ENCODE peak calls at places on chromosomes 5 and 9, in five cellular contexts. L is lung, P is hepatocyte, J is pancreas, D is left ventricle myocardium inferior. V is an unnamed sample. For H3K4me1, the result is how much of the 10 kb centered on the place peaks cover.

GRCh38 chr5:89917112-89917511 is 492.4 kb downstream of the CETN3 start:
- DNase-seq in D (no peak), L (no peak), P (no peak), J (no peak), V (no peak)

GRCh38 chr5:77376624-77377023 is 115.5 kb downstream of the WDR41 start:
- DNase-seq in P (no peak), L (no peak), J (no peak), D (no peak), V (no peak)

GRCh38 chr5:173807150-173807784 is 80.9 kb upstream of the CPEB4 start:
- DNase-seq in J (no peak), D (no peak), L (no peak), P (peak), V (no peak)

GRCh38 chr5:108727639-108728565 is 19.8 kb upstream of the FER start:
- DNase-seq in L (peak), J (peak), D (peak), P (peak), V (peak)

GRCh38 chr5:159669559-159669958 is 246.7 kb upstream of the ADRA1B start:
- DNase-seq in L (no peak), P (no peak), J (no peak), D (no peak), V (no peak)

GRCh38 chr5:14105717-14106435 is 37.3 kb upstream of the TRIO start:
- DNase-seq in D (no peak), J (no peak), P (peak), L (no peak), V (no peak)

GRCh38 chr5:105735704-105736103 is 1935.0 kb downstream of the EFNA5 start:
- DNase-seq in D (no peak), L (no peak), P (no peak), J (no peak), V (no peak)

GRCh38 chr5:159605585-159605984 is 275.3 kb upstream of the IL12B start:
- DNase-seq in D (peak), L (peak), P (no peak), J (no peak), V (no peak)

GRCh38 chr9:13586726-13587392 is 307.4 kb upstream of the MPDZ start:
- DNase-seq in D (no peak), P (peak), L (no peak), J (no peak), V (no peak)

GRCh38 chr9:137580209-137580957 is 1.7 kb upstream of the DPH7 start:
- DNase-seq in J (no peak), D (no peak), L (no peak), P (no peak), V (no peak)

GRCh38 chr9:69877852-69878507 is 57.4 kb downstream of the CFAP95 start:
- DNase-seq in L (no peak), J (no peak), D (no peak), P (peak), V (no peak)

GRCh38 chr5:125200842-125201373 is 454.5 kb upstream of the ZNF608 start:
- DNase-seq in P (no peak), L (no peak), D (no peak), J (no peak), V (no peak)

GRCh38 chr5:43874772-43875171 is 271.8 kb downstream of the NNT start:
- DNase-seq in L (no peak), P (peak), J (no peak), D (no peak), V (no peak)

GRCh38 chr5:149528661-149529060 is 22.6 kb downstream of the CSNK1A1 start:
- DNase-seq in P (no peak), J (no peak), D (no peak), L (no peak), V (no peak)

GRCh38 chr9:1982074-1982473 is 33.1 kb upstream of the SMARCA2 start:
- DNase-seq in P (no peak), D (no peak), J (no peak), L (no peak), V (no peak)

GRCh38 chr9:129572517-129572916 is 48.4 kb downstream of the C9orf50 start:
- DNase-seq in J (no peak), P (no peak), D (no peak), L (no peak), V (no peak)

GRCh38 chr5:57805170-57805569 is 322.6 kb upstream of the ACTBL2 start:
- DNase-seq in L (no peak), P (no peak), J (no peak), D (no peak), V (no peak)

GRCh38 chr5:73278693-73279092 is 105.7 kb downstream of the TMEM174 start:
- DNase-seq in J (peak), L (peak), D (no peak), P (no peak), V (no peak)

GRCh38 chr5:176536132-176536901 is 885 bp downstream of the RNF44 start:
- DNase-seq in D (peak), L (peak), P (peak), J (peak), V (peak)

GRCh38 chr5:95760291-95761191 is 29.4 kb downstream of the RHOBTB3 start:
- DNase-seq in P (peak), J (no peak), L (no peak), D (no peak), V (no peak)

GRCh38 chr5:6396836-6397535 is 18.6 kb upstream of the MED10 start:
- DNase-seq in J (no peak), L (no peak), D (no peak), P (no peak), V (no peak)

GRCh38 chr5:63401434-63402046 is 560.7 kb downstream of the HTR1A start:
- DNase-seq in D (peak), L (peak), P (peak), J (peak), V (peak)

GRCh38 chr5:145811834-145812625 is 23.1 kb downstream of the PRELID2 start:
- DNase-seq in D (no peak), P (peak), J (no peak), L (no peak), V (no peak)

GRCh38 chr9:85892406-85892805 is 48.5 kb upstream of the NAA35 start:
- DNase-seq in D (no peak), L (no peak), P (no peak), J (no peak), V (no peak)

GRCh38 chr9:107127608-107128007 is 155.5 kb upstream of the RAD23B start:
- DNase-seq in P (no peak), D (no peak), J (no peak), L (no peak), V (no peak)

GRCh38 chr5:78133423-78133822 is 161.1 kb downstream of the AP3B1 start:
- DNase-seq in D (no peak), L (no peak), J (no peak), P (no peak), V (no peak)

GRCh38 chr9:126304946-126305370 is 21.7 kb upstream of the MVB12B start:
- DNase-seq in J (no peak), P (no peak), L (no peak), D (no peak), V (no peak)

GRCh38 chr9:109467936-109468335 is 30.2 kb downstream of the PTPN3 start:
- DNase-seq in L (no peak), P (no peak), J (no peak), D (no peak), V (no peak)

GRCh38 chr9:94210616-94211603 is 48.2 kb upstream of the ZNF169 start:
- DNase-seq in D (no peak), J (no peak), L (no peak), P (no peak), V (no peak)

GRCh38 chr5:75511435-75512382 is at the start of the genes CERT1 and POLK:
- DNase-seq in D (peak), L (peak), P (peak), J (peak), V (peak)

GRCh38 chr5:69449511-69449910 is 34.6 kb downstream of the MARVELD2 start:
- DNase-seq in L (no peak), D (no peak), J (no peak), P (no peak), V (no peak)

GRCh38 chr9:126429190-126429589 is 102.6 kb downstream of the MVB12B start:
- DNase-seq in D (no peak), J (no peak), P (no peak), L (no peak), V (no peak)

DNA sequence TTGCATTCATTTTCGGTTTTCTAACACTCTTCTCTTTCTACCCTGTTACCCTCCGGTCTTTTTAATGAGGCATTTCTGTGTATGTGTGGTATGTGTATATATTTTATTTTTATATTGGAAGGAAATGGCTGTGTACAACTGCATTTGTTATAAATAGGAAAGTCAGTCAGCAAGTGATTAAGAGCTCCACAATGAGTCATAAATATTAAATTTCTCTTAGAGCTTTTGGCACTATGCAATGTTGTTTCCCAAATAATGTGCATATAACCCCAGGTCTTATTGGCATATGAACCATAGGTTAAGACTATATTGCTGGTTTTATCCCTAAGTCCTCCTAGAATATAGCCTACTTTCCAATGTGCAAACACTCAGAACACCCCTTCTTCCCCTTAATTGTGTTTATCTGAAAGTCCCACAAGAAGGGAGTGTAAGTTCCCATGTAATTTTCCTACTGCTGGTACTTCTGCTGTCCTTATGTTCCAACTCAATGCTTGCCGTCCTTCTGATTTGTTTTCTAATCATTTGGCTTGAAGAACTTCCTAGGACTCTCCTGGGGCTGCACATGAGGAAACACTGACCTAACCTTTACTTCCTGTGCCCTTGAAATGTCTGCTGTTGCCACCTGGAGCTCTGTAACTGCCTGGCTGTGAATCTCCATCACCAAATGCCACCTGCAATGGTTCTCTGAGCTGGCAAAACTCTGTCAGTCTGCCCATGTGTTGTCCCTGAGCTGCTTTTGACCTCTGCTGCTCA is 65.5 kb upstream of the PCSK5 start:
- DNase-seq in P (no peak), D (no peak), L (no peak), J (no peak), V (no peak)
- H3K4me1 ChIP-seq in P (under half), D (under half), L (under half), J (under half), V (under half)

GRCh38 chr5:39072915-39073758 is 1.1 kb downstream of the RICTOR start:
- DNase-seq in P (peak), D (peak), J (peak), L (peak), V (peak)

GRCh38 chr5:39076757-39077475 is 2.7 kb upstream of the RICTOR start:
- DNase-seq in D (no peak), P (no peak), L (no peak), J (no peak), V (no peak)

GRCh38 chr5:39076101-39076756 is 2.0 kb upstream of the RICTOR start:
- DNase-seq in P (no peak), L (no peak), D (no peak), J (no peak), V (no peak)

GRCh38 chr5:39074009-39074886 is at the start of gene RICTOR:
- DNase-seq in L (peak), P (peak), D (peak), J (peak), V (peak)

GRCh38 chr5:39073759-39074008 is 515 bp downstream of the RICTOR start:
- DNase-seq in L (no peak), J (no peak), D (no peak), P (no peak), V (no peak)
- H3K4me1 ChIP-seq in L (under half), J (under half), D (half or more), P (under half), V (under half)

DNA sequence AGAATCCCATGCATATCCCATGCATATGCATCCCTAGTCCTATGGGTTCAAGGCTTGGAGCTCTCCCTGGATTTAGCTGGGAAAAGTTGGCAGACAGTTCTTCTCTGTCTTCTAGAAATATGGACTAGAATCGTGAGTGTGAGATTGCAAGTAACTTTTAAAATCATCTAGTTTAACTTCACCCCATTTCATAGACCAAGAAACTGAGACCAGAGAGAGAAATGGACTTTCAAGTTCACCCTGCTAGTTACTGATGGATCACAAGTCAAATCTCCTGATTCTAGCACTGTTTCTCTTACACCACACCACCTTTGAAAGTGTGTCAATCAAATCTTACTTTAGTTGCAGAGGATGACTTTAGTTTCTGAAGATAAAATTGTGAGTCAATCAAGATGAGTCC is 13.4 kb downstream of the TGFBI start:
- DNase-seq in P (no peak), L (no peak), D (no peak), J (no peak), V (no peak)
- H3K4me1 ChIP-seq in P (under half), L (under half), D (under half), J (under half), V (under half)

GRCh38 chr9:133893191-133893994 is 98.7 kb downstream of the VAV2 start:
- DNase-seq in L (no peak), P (no peak), J (no peak), D (no peak), V (no peak)
- H3K4me1 ChIP-seq in L (under half), P (under half), J (under half), D (under half), V (under half)

GRCh38 chr9:18459958-18460584 is 13.9 kb upstream of the ADAMTSL1 start:
- DNase-seq in P (no peak), L (no peak), D (no peak), J (no peak), V (no peak)
- H3K4me1 ChIP-seq in P (under half), L (under half), D (under half), J (under half), V (under half)

GRCh38 chr9:87864915-87865314 is 17.8 kb upstream of the SPATA31E1 start:
- DNase-seq in P (no peak), J (no peak), D (no peak), L (no peak), V (no peak)

GRCh38 chr9:87867391-87867790 is 15.3 kb upstream of the SPATA31E1 start:
- DNase-seq in D (no peak), L (no peak), P (no peak), J (no peak), V (no peak)

GRCh38 chr9:87868175-87868574 is 14.5 kb upstream of the SPATA31E1 start:
- DNase-seq in P (no peak), D (no peak), J (no peak), L (no peak), V (no peak)

GRCh38 chr9:87863882-87864465 is 18.7 kb upstream of the SPATA31E1 start:
- DNase-seq in L (no peak), J (no peak), D (no peak), P (no peak), V (no peak)

DNA sequence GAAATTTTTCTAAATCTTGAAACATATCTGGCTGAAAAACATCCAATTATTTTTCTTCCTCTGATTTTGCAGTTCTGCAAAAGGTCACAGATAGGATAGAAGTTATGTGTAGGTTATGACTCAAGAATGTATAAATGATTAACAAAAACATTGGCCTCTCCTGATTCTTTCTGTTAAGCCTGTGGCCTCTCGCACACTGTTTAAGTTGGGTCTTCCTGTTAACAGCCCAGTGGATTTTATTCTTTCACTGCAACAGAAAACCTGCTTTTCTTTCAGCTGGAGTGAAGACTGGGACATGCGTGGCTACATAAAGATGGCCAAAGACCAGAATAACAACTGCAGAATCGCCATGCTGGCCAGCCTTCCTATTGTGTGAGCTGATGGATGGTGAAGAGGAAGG is 17.1 kb upstream of the SPATA31E1 start:
- DNase-seq in P (no peak), J (no peak), D (no peak), L (no peak), V (no peak)
- H3K4me1 ChIP-seq in P (under half), J (under half), D (under half), L (under half), V (under half)

DNA sequence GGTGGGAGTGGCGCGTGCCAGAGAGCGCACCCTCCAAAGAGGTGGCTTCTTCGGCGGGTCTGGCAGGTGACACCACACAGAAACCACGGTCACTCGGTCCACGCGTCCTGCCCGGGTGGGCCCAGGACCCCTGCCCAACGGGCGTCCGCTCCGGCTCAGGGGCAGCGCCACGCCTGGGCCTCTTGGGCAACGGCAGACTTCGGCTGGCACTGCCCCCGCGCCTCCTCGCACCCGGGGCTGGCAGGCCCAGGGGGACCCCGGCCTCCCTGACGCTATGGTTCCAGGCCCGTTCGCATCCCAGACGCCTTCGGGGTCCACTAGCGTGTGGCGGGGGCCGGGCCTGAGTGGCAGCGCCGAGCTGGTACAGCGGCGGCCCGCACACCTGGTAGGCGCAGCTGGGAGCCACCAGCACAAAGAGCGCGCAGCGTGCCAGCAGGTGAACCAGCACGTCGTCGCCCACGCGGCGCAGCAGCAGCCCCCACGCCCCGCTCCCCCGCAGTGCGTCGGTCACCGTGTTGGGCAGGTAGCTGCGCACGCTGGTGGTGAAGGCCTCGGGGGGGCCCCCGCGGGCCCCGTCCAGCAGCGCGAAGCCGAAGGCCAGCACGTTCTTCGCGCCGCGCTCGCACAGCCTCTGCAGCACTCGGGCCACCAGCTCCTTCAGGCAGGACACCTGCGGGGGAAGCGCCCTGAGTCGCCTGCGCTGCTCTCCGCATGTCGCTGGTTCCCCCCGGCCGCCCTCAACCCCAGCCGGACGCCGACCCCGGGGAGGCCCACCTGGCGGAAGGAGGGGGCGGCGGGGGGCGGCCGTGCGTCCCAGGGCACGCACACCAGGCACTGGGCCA is 650 bp downstream of the TERT start:
- DNase-seq in J (peak), D (no peak), L (no peak), P (peak), V (no peak)
- H3K4me1 ChIP-seq in J (under half), D (under half), L (under half), P (under half), V (under half)

DNA sequence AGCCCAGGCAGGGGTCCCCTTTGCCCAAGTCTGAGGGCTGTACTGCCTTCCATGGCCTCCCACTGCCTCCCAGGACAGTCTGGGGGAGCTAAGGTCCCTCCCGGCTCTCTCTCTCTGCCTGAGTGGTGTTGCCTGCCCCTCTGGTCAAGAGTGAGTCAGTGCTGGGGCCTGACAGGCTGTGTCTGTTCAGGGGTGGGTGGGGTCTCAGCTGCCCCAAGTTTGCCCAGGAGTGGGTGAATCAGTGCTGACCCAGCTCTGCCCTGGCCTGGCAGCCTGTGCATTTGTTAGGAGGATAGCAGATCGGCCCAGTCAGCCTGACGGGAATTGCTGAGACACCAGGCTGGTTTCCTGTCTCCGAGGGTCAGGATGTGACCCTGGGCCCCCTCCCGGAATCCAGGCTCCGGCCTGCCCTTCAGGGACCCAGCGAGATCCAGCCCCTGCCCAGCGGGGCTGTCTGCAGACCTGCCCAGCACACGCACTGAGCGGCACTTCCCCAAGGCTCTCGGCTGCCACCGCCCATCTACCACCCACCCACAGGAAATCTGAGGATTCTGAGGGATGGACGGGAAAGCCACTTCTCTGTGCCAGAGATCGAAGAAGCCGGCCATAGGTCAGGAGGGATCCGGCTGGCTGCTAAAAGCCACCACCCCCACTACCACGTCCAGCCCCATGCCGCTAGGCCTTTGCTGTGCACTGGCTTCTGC is 15.9 kb downstream of the ENG start:
- DNase-seq in J (peak), P (peak), L (peak), D (peak), V (peak)
- H3K4me1 ChIP-seq in J (under half), P (under half), L (under half), D (half or more), V (half or more)